ENCODE peak calls at places on chromosomes 4 and X, in nine cellular contexts. D is Peyer's patch; X is breast epithelium; T is K562; B is right lobe of liver; R is psoas muscle; J is left ventricle myocardium inferior; Q is SK-N-SH; V is CD8-positive, alpha-beta T cell. Y is an unnamed sample. For H3K4me1 and H3K36me3, the result is how much of the 10 kb centered on the place peaks cover.

GRCh38 chrX:39645059-39645895 is 452.5 kb downstream of the BCOR start:
- DNase-seq in D (peak), X (no peak), T (peak), B (no peak), R (peak), J (peak), Q (no peak), V (no peak), Y (peak)

GRCh38 chr4:39043697-39044363 is 11.6 kb upstream of the TMEM156 start:
- DNase-seq in D (no peak), X (no peak), T (no peak), B (no peak), R (no peak), J (no peak), Q (peak), V (no peak), Y (peak)

GRCh38 chr4:3711183-3712111 is 54.7 kb upstream of the ADRA2C start:
- DNase-seq in D (no peak), X (no peak), T (no peak), B (peak), R (peak), J (peak), Q (no peak), V (no peak), Y (no peak)

GRCh38 chr4:1330761-1331590 is 16.0 kb upstream of the UVSSA start:
- DNase-seq in D (no peak), X (no peak), T (no peak), B (peak), R (no peak), J (no peak), Q (peak), V (peak), Y (no peak)

GRCh38 chr4:15729910-15730533 is 27.2 kb downstream of the BST1 start:
- DNase-seq in D (no peak), X (no peak), T (peak), B (no peak), R (no peak), J (no peak), Q (peak), V (peak), Y (peak)

GRCh38 chr4:186471441-186471840 is 83.9 kb downstream of the MTNR1A start:
- DNase-seq in D (no peak), X (no peak), T (no peak), B (no peak), R (no peak), J (no peak), Q (no peak), V (no peak), Y (no peak)

GRCh38 chr4:53119685-53120084 is 246.2 kb downstream of the SCFD2 start:
- DNase-seq in D (no peak), X (peak), T (no peak), B (no peak), R (no peak), J (no peak), Q (no peak), V (no peak), Y (peak)

GRCh38 chr4:102620697-102621497 is 119.7 kb downstream of the NFKB1 start:
- DNase-seq in D (no peak), X (peak), T (peak), B (peak), R (no peak), J (no peak), Q (peak), V (no peak), Y (peak)

GRCh38 chrX:106481341-106481740 is 130.4 kb upstream of the RADX start:
- DNase-seq in D (no peak), X (no peak), T (peak), B (no peak), R (no peak), J (no peak), Q (peak), V (peak), Y (peak)

GRCh38 chr4:151226004-151226932 is 50.7 kb upstream of the PRSS48 start:
- DNase-seq in D (no peak), X (no peak), T (no peak), B (no peak), R (no peak), J (no peak), Q (no peak), V (no peak), Y (no peak)

GRCh38 chr4:150308824-150309472 is 230.7 kb downstream of the DCLK2 start:
- DNase-seq in D (no peak), X (no peak), T (no peak), B (no peak), R (no peak), J (no peak), Q (no peak), V (no peak), Y (no peak)

GRCh38 chr4:172515266-172515879 is 653.2 kb upstream of the GALNT7 start:
- DNase-seq in D (no peak), X (no peak), T (no peak), B (no peak), R (no peak), J (no peak), Q (no peak), V (no peak), Y (no peak)

GRCh38 chrX:21733705-21734104 is 24.2 kb downstream of the SMPX start:
- DNase-seq in D (no peak), X (no peak), T (no peak), B (no peak), R (no peak), J (no peak), Q (no peak), V (no peak), Y (no peak)

GRCh38 chr4:41146716-41147506 is 67.4 kb downstream of the APBB2 start:
- DNase-seq in D (no peak), X (no peak), T (no peak), B (peak), R (peak), J (no peak), Q (no peak), V (no peak), Y (no peak)

GRCh38 chr4:165204462-165204830 is 2.9 kb upstream of the KLHL2 start:
- DNase-seq in D (no peak), X (no peak), T (peak), B (no peak), R (no peak), J (no peak), Q (no peak), V (no peak), Y (no peak)

GRCh38 chr4:164731827-164732474 is 22.0 kb upstream of the SMIM31 start:
- DNase-seq in D (no peak), X (no peak), T (peak), B (peak), R (no peak), J (peak), Q (peak), V (peak), Y (peak)

GRCh38 chr4:80335554-80336358 is at the start of gene CFAP299:
- DNase-seq in D (peak), X (peak), T (peak), B (peak), R (peak), J (peak), Q (peak), V (peak), Y (peak)

GRCh38 chr4:67332627-67333026 is 212.7 kb downstream of the CENPC start:
- DNase-seq in D (no peak), X (no peak), T (peak), B (no peak), R (no peak), J (no peak), Q (peak), V (no peak), Y (no peak)

GRCh38 chr4:31125496-31125895 is 405.3 kb downstream of the PCDH7 start:
- DNase-seq in D (no peak), X (no peak), T (no peak), B (no peak), R (no peak), J (no peak), Q (no peak), V (no peak), Y (no peak)

GRCh38 chrX:47898024-47898423 is 61.3 kb downstream of the ZNF81 start:
- DNase-seq in D (no peak), X (no peak), T (no peak), B (no peak), R (no peak), J (no peak), Q (no peak), V (no peak), Y (no peak)

GRCh38 chr4:79597266-79597665 is 189.2 kb upstream of the GK2 start:
- DNase-seq in D (no peak), X (no peak), T (no peak), B (no peak), R (no peak), J (no peak), Q (no peak), V (no peak), Y (no peak)

GRCh38 chr4:169080970-169081369 is 70.9 kb upstream of the CBR4 start:
- DNase-seq in D (no peak), X (no peak), T (no peak), B (no peak), R (no peak), J (no peak), Q (no peak), V (no peak), Y (peak)

GRCh38 chr4:76953956-76954355 is 4.4 kb downstream of the SEPTIN11 start:
- DNase-seq in D (no peak), X (no peak), T (no peak), B (no peak), R (no peak), J (no peak), Q (no peak), V (no peak), Y (no peak)

GRCh38 chr4:77538144-77538543 is 67.5 kb upstream of the CXCL13 start:
- DNase-seq in D (no peak), X (no peak), T (no peak), B (no peak), R (no peak), J (no peak), Q (no peak), V (no peak), Y (no peak)

GRCh38 chr4:1452431-1453051 is 46.3 kb upstream of the NKX1-1 start:
- DNase-seq in D (no peak), X (no peak), T (no peak), B (no peak), R (no peak), J (no peak), Q (no peak), V (no peak), Y (no peak)

GRCh38 chr4:169952236-169953088 is 73.7 kb downstream of the MFAP3L start:
- DNase-seq in D (no peak), X (no peak), T (no peak), B (no peak), R (no peak), J (no peak), Q (no peak), V (no peak), Y (peak)

GRCh38 chrX:40098264-40099045 is 697 bp upstream of the BCOR start:
- DNase-seq in D (peak), X (no peak), T (no peak), B (peak), R (peak), J (peak), Q (peak), V (peak), Y (peak)

GRCh38 chr4:142265536-142265935 is 580.6 kb downstream of the INPP4B start:
- DNase-seq in D (no peak), X (no peak), T (no peak), B (no peak), R (no peak), J (no peak), Q (no peak), V (no peak), Y (no peak)

GRCh38 chr4:7392438-7393374 is 42.0 kb downstream of the PSAPL1 start:
- DNase-seq in D (peak), X (peak), T (no peak), B (no peak), R (no peak), J (peak), Q (peak), V (no peak), Y (no peak)

GRCh38 chr4:95204267-95204835 is 344.4 kb downstream of the UNC5C start:
- DNase-seq in D (no peak), X (no peak), T (no peak), B (no peak), R (no peak), J (no peak), Q (no peak), V (no peak), Y (no peak)

GRCh38 chr4:95209942-95210341 is 338.8 kb downstream of the UNC5C start:
- DNase-seq in D (no peak), X (no peak), T (no peak), B (no peak), R (no peak), J (no peak), Q (no peak), V (no peak), Y (no peak)

DNA sequence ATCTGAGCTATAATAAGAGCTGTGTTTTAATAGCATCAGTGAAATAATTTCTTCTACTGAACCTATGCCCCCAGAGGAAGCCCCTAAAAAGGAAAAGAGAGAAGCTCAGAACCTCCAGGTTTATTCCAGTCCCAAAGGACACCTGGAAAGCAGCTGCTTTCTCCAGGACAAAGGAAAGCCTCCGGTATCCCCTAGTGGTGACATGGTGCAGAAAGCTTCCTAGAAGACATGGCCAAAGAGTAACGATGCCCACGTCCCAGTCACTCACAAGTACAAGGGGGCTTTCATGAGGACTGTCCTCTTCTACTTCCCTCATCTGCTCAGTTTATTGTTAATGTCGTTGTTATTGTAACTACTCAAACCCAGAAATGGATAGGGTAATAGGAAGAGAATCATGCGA is 343.9 kb downstream of the UNC5C start:
- DNase-seq in D (no peak), X (no peak), T (no peak), B (no peak), R (no peak), J (no peak), Q (no peak), V (no peak), Y (no peak)
- TF ChIP-seq CTCF in D (no peak), X (no peak), T (peak), B (no peak), R (no peak), J (peak), Q (peak), V (no peak), Y (peak)

GRCh38 chr4:13537832-13538177 is 6.5 kb downstream of the NKX3-2 start:
- DNase-seq in D (no peak), X (no peak), T (no peak), B (no peak), R (no peak), J (no peak), Q (peak), V (no peak), Y (no peak)

GRCh38 chr4:13538427-13538973 is 5.8 kb downstream of the NKX3-2 start:
- DNase-seq in D (no peak), X (no peak), T (no peak), B (no peak), R (no peak), J (no peak), Q (peak), V (no peak), Y (no peak)

GRCh38 chr4:13539721-13540445 is 4.4 kb downstream of the NKX3-2 start:
- DNase-seq in D (no peak), X (no peak), T (no peak), B (no peak), R (no peak), J (no peak), Q (peak), V (no peak), Y (no peak)

GRCh38 chr4:13540446-13541175 is 3.7 kb downstream of the NKX3-2 start:
- DNase-seq in D (no peak), X (no peak), T (no peak), B (no peak), R (no peak), J (no peak), Q (peak), V (no peak), Y (no peak)

DNA sequence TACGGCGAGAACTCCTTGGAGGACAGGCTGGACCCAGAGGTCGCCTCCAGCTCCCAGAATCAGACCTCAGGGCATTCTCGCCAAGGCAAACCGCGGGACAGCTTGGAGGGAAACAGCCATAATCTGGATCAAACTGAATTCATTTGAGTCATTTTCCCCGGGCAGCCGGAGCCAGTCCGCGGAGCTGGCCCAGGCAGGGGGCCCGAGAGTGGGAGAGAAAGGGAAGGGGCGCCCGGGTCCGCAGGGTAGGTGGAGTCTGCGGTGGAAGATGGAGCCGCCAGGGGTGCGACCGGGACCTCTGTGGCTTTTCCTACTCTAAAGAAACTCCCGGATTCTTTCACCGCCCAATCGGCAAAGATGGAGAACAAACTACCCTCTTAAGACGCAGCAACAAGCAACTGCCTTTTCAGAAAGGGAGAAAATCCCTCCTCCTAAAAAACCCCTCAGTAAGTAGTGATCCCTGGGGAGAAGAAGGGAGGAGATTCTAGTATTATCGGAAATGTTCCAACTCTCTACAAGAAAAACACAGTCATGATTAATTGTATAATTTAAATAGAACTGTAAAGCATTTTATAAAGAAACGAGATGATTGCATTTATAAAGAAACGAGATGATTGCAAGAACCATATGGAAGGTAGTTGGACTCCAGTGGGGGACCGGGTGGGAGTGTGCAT is 5.1 kb downstream of the NKX3-2 start:
- DNase-seq in D (no peak), X (no peak), T (no peak), B (no peak), R (no peak), J (no peak), Q (peak), V (no peak), Y (peak)
- H3K4me1 ChIP-seq in D (under half), X (under half), T (under half), B (under half), R (under half), J (half or more), Q (under half), V (under half), Y (under half)

GRCh38 chrX:16739574-16739973 is 20.2 kb downstream of the SYAP1 start:
- DNase-seq in D (no peak), X (no peak), T (no peak), B (no peak), R (no peak), J (no peak), Q (no peak), V (no peak), Y (peak)
- H3K36me3 ChIP-seq in D (half or more), X (under half), T (half or more), B (under half), R (half or more), J (half or more), Q (under half), V (under half), Y (under half)

GRCh38 chrX:76126851-76127250 is 46.0 kb upstream of the PBDC1 start:
- DNase-seq in D (no peak), X (no peak), T (no peak), B (no peak), R (no peak), J (no peak), Q (no peak), V (no peak), Y (no peak)

DNA sequence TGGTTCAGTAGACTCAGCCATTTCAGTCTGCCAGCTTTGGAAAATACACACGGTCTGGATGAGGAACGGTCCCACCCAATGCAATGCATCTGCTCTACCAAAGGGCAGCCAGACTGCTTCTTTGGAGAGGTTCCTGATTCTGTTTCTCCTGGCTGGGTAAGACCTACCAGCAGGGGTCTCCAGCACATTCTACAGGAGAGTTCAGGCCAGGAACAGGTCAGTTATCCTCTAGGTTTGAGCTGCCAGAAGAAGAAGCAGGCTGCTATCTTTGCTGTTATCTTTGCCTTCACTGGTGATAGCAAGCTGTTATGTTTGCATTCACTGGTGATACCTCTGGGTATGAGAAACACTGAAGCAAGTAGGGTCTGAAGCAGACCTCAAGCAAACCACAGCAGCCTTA is 45.5 kb upstream of the PBDC1 start:
- DNase-seq in D (no peak), X (no peak), T (no peak), B (no peak), R (no peak), J (no peak), Q (no peak), V (no peak), Y (no peak)
- TF ChIP-seq CTCF in D (no peak), X (no peak), T (no peak), B (peak), R (no peak), J (no peak), Q (peak), V (no peak), Y (no peak)

DNA sequence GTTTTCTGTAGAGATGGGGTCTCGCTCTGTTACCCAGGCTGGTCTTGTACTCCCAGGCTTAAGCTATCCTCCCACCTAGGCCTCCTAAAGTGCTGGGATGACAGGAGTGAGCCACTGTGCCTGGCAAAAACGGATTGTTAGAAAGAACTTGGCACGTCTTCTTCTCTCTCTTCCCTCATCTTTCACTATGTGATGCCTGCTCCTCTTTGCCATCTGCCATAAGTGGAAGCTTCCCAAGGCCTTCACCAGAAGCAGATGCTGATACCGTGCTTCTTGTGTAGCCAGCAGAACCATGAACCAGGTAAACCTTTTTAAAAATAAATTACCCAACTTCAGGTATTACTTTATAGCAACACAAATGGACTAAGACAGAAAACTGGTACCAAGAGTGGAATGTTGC is 36.9 kb upstream of the HUWE1 start:
- DNase-seq in D (no peak), X (no peak), T (no peak), B (no peak), R (no peak), J (no peak), Q (no peak), V (no peak), Y (no peak)
- H3K4me1 ChIP-seq in D (under half), X (under half), T (under half), B (under half), R (under half), J (under half), Q (under half), V (under half), Y (under half)

GRCh38 chr4:185408432-185408831 is 11.8 kb downstream of the ANKRD37 start:
- DNase-seq in D (no peak), X (no peak), T (no peak), B (no peak), R (no peak), J (no peak), Q (no peak), V (no peak), Y (no peak)

GRCh38 chr4:185411833-185412232 is 13.9 kb downstream of the UFSP2 start:
- DNase-seq in D (no peak), X (no peak), T (no peak), B (no peak), R (no peak), J (no peak), Q (no peak), V (no peak), Y (no peak)

GRCh38 chr4:185416955-185417354 is 8.8 kb downstream of the UFSP2 start:
- DNase-seq in D (no peak), X (no peak), T (no peak), B (no peak), R (no peak), J (no peak), Q (no peak), V (no peak), Y (no peak)

DNA sequence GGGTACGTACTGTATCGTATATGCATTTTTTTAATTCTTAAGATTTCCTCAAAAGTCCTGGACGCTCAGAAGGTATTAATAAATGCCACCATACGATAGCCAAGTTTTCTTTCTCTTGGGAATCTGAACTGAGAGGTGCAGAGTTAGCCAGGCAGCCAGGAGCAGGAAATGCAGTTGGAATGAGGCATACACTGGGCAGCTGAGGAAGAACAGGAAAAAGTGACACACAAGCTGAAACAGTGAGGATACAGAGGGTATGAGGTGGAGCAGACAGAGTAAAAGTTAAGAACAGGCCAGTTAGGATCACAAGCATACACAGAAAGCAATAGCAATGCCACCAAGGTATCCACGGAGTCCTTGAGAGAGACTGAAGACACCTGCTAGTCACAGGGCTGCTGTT is 13.4 kb downstream of the UFSP2 start:
- DNase-seq in D (no peak), X (no peak), T (no peak), B (no peak), R (no peak), J (no peak), Q (no peak), V (no peak), Y (no peak)
- H3K36me3 ChIP-seq in D (half or more), X (under half), T (under half), B (under half), R (half or more), J (half or more), Q (half or more), V (under half), Y (under half)

Y was measured in A673.